ENCODE peak calls at places on chromosomes 7 and 10, in ten cellular contexts. One of them, this sample, is unnamed.

GRCh38 chr10:96402417-96403305 is 43.9 kb upstream of the OPALIN start:
- DNase-seq in kidney tubule cell: no peak
- DNase-seq in stimulated activated CD4-positive, alpha-beta T cell treated with anti-CD3 and anti-CD28 coated beads, Interleukin-1b, Interleukin-23, amount 100 ng/mL, for 1 hour: no peak
- DNase-seq in NCI-H1105: no peak
- DNase-seq in ecto neural progenitor cell: no peak
- DNase-seq in activated T-cell treated with anti-CD3 and anti-CD28 coated beads, Interleukin-2, amount 50 U/mL, for 24 hours: no peak
- DNase-seq in activated CD4-positive, CD25-positive, alpha-beta regulatory T cell treated with anti-CD3 and anti-CD28 coated beads, Interleukin-2, amount 50 U/mL, for 72 hours: no peak
- DNase-seq in cardiac muscle cell: no peak
- DNase-seq in fibroblast of villous mesenchyme: no peak
- DNase-seq in PC-9: no peak
- DNase-seq in this sample: no peak

GRCh38 chr7:43906327-43907010 is at the start of gene URGCP:
- DNase-seq in kidney tubule cell: peak; percentile 57
- DNase-seq in stimulated activated CD4-positive, alpha-beta T cell treated with anti-CD3 and anti-CD28 coated beads, Interleukin-1b, Interleukin-23, amount 100 ng/mL, for 1 hour: peak; percentile 28
- DNase-seq in NCI-H1105: peak; percentile 18
- DNase-seq in ecto neural progenitor cell: peak; percentile 74
- DNase-seq in activated T-cell treated with anti-CD3 and anti-CD28 coated beads, Interleukin-2, amount 50 U/mL, for 24 hours: peak; percentile 76
- DNase-seq in activated CD4-positive, CD25-positive, alpha-beta regulatory T cell treated with anti-CD3 and anti-CD28 coated beads, Interleukin-2, amount 50 U/mL, for 72 hours: peak; percentile 69
- DNase-seq in cardiac muscle cell: peak; percentile 63
- DNase-seq in fibroblast of villous mesenchyme: peak; percentile 28
- DNase-seq in PC-9: peak; percentile 56
- DNase-seq in this sample: peak; percentile 84

GRCh38 chr10:86356306-86356705 is 10.3 kb downstream of the GRID1 start:
- DNase-seq in kidney tubule cell: no peak
- DNase-seq in stimulated activated CD4-positive, alpha-beta T cell treated with anti-CD3 and anti-CD28 coated beads, Interleukin-1b, Interleukin-23, amount 100 ng/mL, for 1 hour: no peak
- DNase-seq in NCI-H1105: no peak
- DNase-seq in ecto neural progenitor cell: no peak
- DNase-seq in activated T-cell treated with anti-CD3 and anti-CD28 coated beads, Interleukin-2, amount 50 U/mL, for 24 hours: no peak
- DNase-seq in activated CD4-positive, CD25-positive, alpha-beta regulatory T cell treated with anti-CD3 and anti-CD28 coated beads, Interleukin-2, amount 50 U/mL, for 72 hours: no peak
- DNase-seq in cardiac muscle cell: no peak
- DNase-seq in fibroblast of villous mesenchyme: no peak
- DNase-seq in PC-9: no peak
- DNase-seq in this sample: no peak

GRCh38 chr7:84975586-84976185 is 211.2 kb downstream of the SEMA3D start:
- DNase-seq in kidney tubule cell: no peak
- DNase-seq in stimulated activated CD4-positive, alpha-beta T cell treated with anti-CD3 and anti-CD28 coated beads, Interleukin-1b, Interleukin-23, amount 100 ng/mL, for 1 hour: no peak
- DNase-seq in NCI-H1105: no peak
- DNase-seq in ecto neural progenitor cell: no peak
- DNase-seq in activated T-cell treated with anti-CD3 and anti-CD28 coated beads, Interleukin-2, amount 50 U/mL, for 24 hours: no peak
- DNase-seq in activated CD4-positive, CD25-positive, alpha-beta regulatory T cell treated with anti-CD3 and anti-CD28 coated beads, Interleukin-2, amount 50 U/mL, for 72 hours: no peak
- DNase-seq in cardiac muscle cell: no peak
- DNase-seq in fibroblast of villous mesenchyme: peak; percentile 5
- DNase-seq in PC-9: no peak
- DNase-seq in this sample: no peak

GRCh38 chr10:124763267-124763666 is 19.1 kb upstream of the FAM53B start:
- DNase-seq in kidney tubule cell: no peak
- DNase-seq in stimulated activated CD4-positive, alpha-beta T cell treated with anti-CD3 and anti-CD28 coated beads, Interleukin-1b, Interleukin-23, amount 100 ng/mL, for 1 hour: no peak
- DNase-seq in NCI-H1105: no peak
- DNase-seq in ecto neural progenitor cell: no peak
- DNase-seq in activated T-cell treated with anti-CD3 and anti-CD28 coated beads, Interleukin-2, amount 50 U/mL, for 24 hours: no peak
- DNase-seq in activated CD4-positive, CD25-positive, alpha-beta regulatory T cell treated with anti-CD3 and anti-CD28 coated beads, Interleukin-2, amount 50 U/mL, for 72 hours: no peak
- DNase-seq in cardiac muscle cell: no peak
- DNase-seq in fibroblast of villous mesenchyme: no peak
- DNase-seq in PC-9: no peak
- DNase-seq in this sample: no peak

GRCh38 chr7:44759246-44759645 is 10.6 kb downstream of the ZMIZ2 start:
- DNase-seq in kidney tubule cell: no peak
- DNase-seq in stimulated activated CD4-positive, alpha-beta T cell treated with anti-CD3 and anti-CD28 coated beads, Interleukin-1b, Interleukin-23, amount 100 ng/mL, for 1 hour: no peak
- DNase-seq in NCI-H1105: no peak
- DNase-seq in ecto neural progenitor cell: no peak
- DNase-seq in activated T-cell treated with anti-CD3 and anti-CD28 coated beads, Interleukin-2, amount 50 U/mL, for 24 hours: no peak
- DNase-seq in activated CD4-positive, CD25-positive, alpha-beta regulatory T cell treated with anti-CD3 and anti-CD28 coated beads, Interleukin-2, amount 50 U/mL, for 72 hours: no peak
- DNase-seq in cardiac muscle cell: no peak
- DNase-seq in fibroblast of villous mesenchyme: no peak
- DNase-seq in PC-9: no peak
- DNase-seq in this sample: no peak

GRCh38 chr10:43710772-43711471 is 62.2 kb upstream of the ZNF32 start:
- DNase-seq in kidney tubule cell: no peak
- DNase-seq in stimulated activated CD4-positive, alpha-beta T cell treated with anti-CD3 and anti-CD28 coated beads, Interleukin-1b, Interleukin-23, amount 100 ng/mL, for 1 hour: no peak
- DNase-seq in NCI-H1105: no peak
- DNase-seq in ecto neural progenitor cell: peak; percentile 3
- DNase-seq in activated T-cell treated with anti-CD3 and anti-CD28 coated beads, Interleukin-2, amount 50 U/mL, for 24 hours: no peak
- DNase-seq in activated CD4-positive, CD25-positive, alpha-beta regulatory T cell treated with anti-CD3 and anti-CD28 coated beads, Interleukin-2, amount 50 U/mL, for 72 hours: no peak
- DNase-seq in cardiac muscle cell: no peak
- DNase-seq in fibroblast of villous mesenchyme: no peak
- DNase-seq in PC-9: no peak
- DNase-seq in this sample: no peak

GRCh38 chr10:62384057-62384446 is 9.9 kb downstream of the ZNF365 start:
- DNase-seq in kidney tubule cell: peak; percentile 63
- DNase-seq in stimulated activated CD4-positive, alpha-beta T cell treated with anti-CD3 and anti-CD28 coated beads, Interleukin-1b, Interleukin-23, amount 100 ng/mL, for 1 hour: peak; percentile 6
- DNase-seq in NCI-H1105: no peak
- DNase-seq in ecto neural progenitor cell: no peak
- DNase-seq in activated T-cell treated with anti-CD3 and anti-CD28 coated beads, Interleukin-2, amount 50 U/mL, for 24 hours: no peak
- DNase-seq in activated CD4-positive, CD25-positive, alpha-beta regulatory T cell treated with anti-CD3 and anti-CD28 coated beads, Interleukin-2, amount 50 U/mL, for 72 hours: peak; percentile 35
- DNase-seq in cardiac muscle cell: no peak
- DNase-seq in fibroblast of villous mesenchyme: peak; percentile 65
- DNase-seq in PC-9: peak; percentile 99
- DNase-seq in this sample: no peak

GRCh38 chr7:81470084-81470723 is 299.6 kb downstream of the HGF start:
- DNase-seq in kidney tubule cell: peak; percentile 78
- DNase-seq in stimulated activated CD4-positive, alpha-beta T cell treated with anti-CD3 and anti-CD28 coated beads, Interleukin-1b, Interleukin-23, amount 100 ng/mL, for 1 hour: no peak
- DNase-seq in NCI-H1105: peak; percentile 48
- DNase-seq in ecto neural progenitor cell: peak; percentile 74
- DNase-seq in activated T-cell treated with anti-CD3 and anti-CD28 coated beads, Interleukin-2, amount 50 U/mL, for 24 hours: no peak
- DNase-seq in activated CD4-positive, CD25-positive, alpha-beta regulatory T cell treated with anti-CD3 and anti-CD28 coated beads, Interleukin-2, amount 50 U/mL, for 72 hours: no peak
- DNase-seq in cardiac muscle cell: peak; percentile 81
- DNase-seq in fibroblast of villous mesenchyme: peak; percentile 81
- DNase-seq in PC-9: peak; percentile 50
- DNase-seq in this sample: peak; percentile 15